ENCODE peak calls at places on chromosome 2, in ten cellular contexts. B is CD8-positive, alpha-beta T cell; R is right lobe of liver; Y is stimulated activated CD4-positive, alpha-beta T cell treated with anti-CD3 and anti-CD28 coated beads, Interleukin-2, amount 100 ng/mL, for 24 hours; K is GM12892; X is NCI-H1105; T is omental fat pad; I is amygdala; D is RCC 7860; F is CD4-positive, alpha-beta T cell. E is an unnamed sample.

GRCh38 chr2:85717308-85718005 is 23.3 kb downstream of the GNLY start:
- DNase-seq in B (no peak), X (no peak), T (no peak), I (no peak), K (no peak), D (no peak), F (no peak), R (no peak), Y (no peak), E (no peak)

GRCh38 chr2:119372778-119373568 is 6.2 kb downstream of the DBI start:
- DNase-seq in I (no peak), X (no peak), D (no peak), T (no peak), Y (no peak), R (no peak), F (no peak), B (no peak), K (no peak), E (no peak)

GRCh38 chr2:62631160-62632085 is 74.1 kb upstream of the EHBP1 start:
- DNase-seq in I (no peak), T (no peak), F (no peak), K (no peak), Y (no peak), R (no peak), X (no peak), B (no peak), D (no peak), E (no peak)

GRCh38 chr2:148172131-148172753 is 151.4 kb downstream of the MBD5 start:
- DNase-seq in K (no peak), Y (no peak), X (no peak), R (no peak), F (no peak), I (no peak), T (no peak), D (no peak), B (no peak), E (no peak)

GRCh38 chr2:141529674-141530073 is 601.1 kb downstream of the LRP1B start:
- DNase-seq in F (no peak), D (no peak), T (no peak), R (no peak), K (no peak), I (no peak), X (no peak), Y (no peak), B (no peak), E (no peak)

GRCh38 chr2:52475600-52475999 is 1292.0 kb upstream of the CHAC2 start:
- DNase-seq in D (no peak), I (no peak), X (no peak), F (no peak), K (no peak), T (no peak), Y (no peak), B (no peak), R (no peak), E (no peak)

GRCh38 chr2:2291500-2292260 is 39.4 kb downstream of the MYT1L start:
- DNase-seq in X (no peak), T (no peak), B (no peak), Y (no peak), K (no peak), D (peak; percentile 13), R (no peak), F (no peak), I (no peak), E (peak; percentile 32)

GRCh38 chr2:134507697-134508096 is 211.1 kb downstream of the TMEM163 start:
- DNase-seq in K (no peak), R (no peak), T (no peak), I (no peak), F (no peak), D (no peak), Y (no peak), X (no peak), B (no peak), E (no peak)

GRCh38 chr2:3741372-3741771 is 38.0 kb downstream of the DCDC2C start:
- DNase-seq in D (no peak), R (no peak), Y (no peak), K (no peak), X (no peak), T (no peak), F (no peak), B (no peak), I (no peak), E (no peak)

GRCh38 chr2:44233450-44234128 is 41.7 kb upstream of the SLC3A1 start:
- DNase-seq in R (no peak), B (no peak), T (no peak), X (no peak), D (peak; percentile 71), K (no peak), I (no peak), F (no peak), Y (no peak), E (no peak)

GRCh38 chr2:108139521-108139920 is 100.2 kb upstream of the SULT1C3 start:
- DNase-seq in R (no peak), B (no peak), X (no peak), D (no peak), T (no peak), Y (no peak), I (no peak), K (no peak), F (no peak), E (no peak)

GRCh38 chr2:208407667-208408066 is 1.1 kb downstream of the PTH2R start:
- DNase-seq in D (no peak), R (no peak), T (no peak), F (no peak), Y (no peak), B (no peak), K (no peak), I (no peak), X (peak; percentile 53), E (no peak)

GRCh38 chr2:171149539-171149938 is 11.2 kb downstream of the TLK1 start:
- DNase-seq in B (no peak), R (no peak), X (no peak), I (no peak), Y (no peak), D (no peak), K (no peak), T (no peak), F (no peak), E (no peak)

GRCh38 chr2:46954951-46955571 is 39.5 kb upstream of the MCFD2 start:
- DNase-seq in D (peak; percentile 98), F (no peak), B (no peak), I (no peak), R (peak; percentile 66), X (no peak), Y (no peak), K (no peak), T (peak; percentile 41), E (peak; percentile 84)

GRCh38 chr2:85314884-85315242 is 12.9 kb downstream of the TGOLN2 start:
- DNase-seq in I (no peak), X (no peak), F (no peak), D (no peak), T (no peak), K (no peak), Y (no peak), B (no peak), R (no peak), E (no peak)

E was measured in right cardiac atrium.